ENCODE peak calls at places on chromosome 18, in ten cellular contexts. G is left lung, I is coronary artery, D is breast epithelium, H is H9, Y is fibroblast of lung, E is fibroblast of mammary gland, F is progenitor cell of endocrine pancreas, M is WERI-Rb-1, O is thoracic aorta. R is an unnamed sample.

GRCh38 chr18:63158012-63158631 is 161.4 kb downstream of the BCL2 start:
- DNase-seq in O (no peak), M (no peak), Y (no peak), I (no peak), H (no peak), F (no peak), G (no peak), E (no peak), D (no peak), R (no peak)

GRCh38 chr18:46098616-46098933 is 479 bp upstream of the ATP5F1A start:
- DNase-seq in Y (no peak), H (no peak), E (no peak), O (no peak), D (no peak), F (peak; percentile 30), I (no peak), G (no peak), M (peak; percentile 99), R (no peak)

GRCh38 chr18:24868760-24869237 is 408.4 kb downstream of the HRH4 start:
- DNase-seq in Y (peak; percentile 11), E (peak; percentile 45), O (no peak), D (no peak), H (no peak), G (no peak), M (no peak), I (no peak), F (no peak), R (no peak)

GRCh38 chr18:31197676-31198075 is 35.0 kb upstream of the DSC1 start:
- DNase-seq in G (no peak), O (no peak), I (no peak), F (no peak), Y (peak; percentile 40), E (no peak), D (no peak), H (no peak), M (no peak), R (no peak)

GRCh38 chr18:69567813-69568488 is 167.3 kb downstream of the DOK6 start:
- DNase-seq in M (no peak), F (no peak), I (no peak), Y (no peak), E (no peak), G (peak; percentile 63), H (no peak), O (no peak), D (no peak), R (no peak)

GRCh38 chr18:6752200-6752873 is 22.8 kb downstream of the ARHGAP28 start:
- DNase-seq in Y (peak; percentile 76), G (no peak), O (no peak), F (no peak), I (no peak), E (peak; percentile 54), M (no peak), H (peak; percentile 88), D (no peak), R (peak; percentile 89)

GRCh38 chr18:9984025-9984424 is 70.2 kb downstream of the VAPA start:
- DNase-seq in O (no peak), M (no peak), G (no peak), H (no peak), F (no peak), D (no peak), Y (peak; percentile 7), E (no peak), I (no peak), R (no peak)

GRCh38 chr18:13791181-13791580 is 32.8 kb upstream of the MC5R start:
- DNase-seq in H (no peak), I (no peak), M (no peak), G (no peak), D (no peak), O (no peak), E (peak; percentile 53), Y (peak; percentile 11), F (no peak), R (no peak)

GRCh38 chr18:25310045-25310444 is 41.9 kb downstream of the ZNF521 start:
- DNase-seq in G (no peak), Y (peak; percentile 83), I (no peak), F (no peak), D (no peak), M (no peak), O (no peak), E (peak; percentile 89), H (no peak), R (peak; percentile 72)

GRCh38 chr18:30971338-30971956 is 71.1 kb downstream of the DSC3 start:
- DNase-seq in H (no peak), M (no peak), D (no peak), Y (peak; percentile 9), O (no peak), I (no peak), G (no peak), E (peak; percentile 33), F (no peak), R (peak; percentile 53)

GRCh38 chr18:9417081-9417841 is 58.1 kb upstream of the RALBP1 start:
- DNase-seq in O (no peak), D (no peak), Y (peak; percentile 89), F (no peak), I (no peak), M (no peak), G (peak; percentile 65), E (peak; percentile 31), H (no peak), R (peak; percentile 73)

GRCh38 chr18:7415081-7415894 is 151.8 kb upstream of the PTPRM start:
- DNase-seq in F (no peak), Y (no peak), D (no peak), H (no peak), E (peak; percentile 20), I (no peak), M (peak; percentile 57), G (no peak), O (no peak), R (peak; percentile 20)

GRCh38 chr18:31162825-31163435 is at the start of gene DSC1:
- DNase-seq in G (no peak), E (no peak), I (no peak), Y (no peak), H (no peak), O (no peak), D (no peak), F (no peak), M (no peak), R (no peak)

GRCh38 chr18:10013621-10014543 is 100.1 kb downstream of the VAPA start:
- DNase-seq in Y (no peak), E (no peak), H (no peak), I (no peak), D (no peak), G (no peak), M (no peak), F (no peak), O (no peak), R (no peak)

GRCh38 chr18:23114171-23114881 is 21.0 kb upstream of the CABLES1 start:
- DNase-seq in M (no peak), H (no peak), Y (no peak), F (no peak), G (no peak), D (no peak), O (no peak), I (no peak), E (peak; percentile 73), R (no peak)

GRCh38 chr18:2400701-2401191 is 170.6 kb downstream of the METTL4 start:
- DNase-seq in H (no peak), F (no peak), Y (peak; percentile 9), O (no peak), G (no peak), M (no peak), E (peak; percentile 7), D (no peak), I (no peak), R (no peak)

GRCh38 chr18:74896390-74896991 is 298.8 kb downstream of the ZNF407 start:
- DNase-seq in D (no peak), E (peak; percentile 12), I (no peak), O (no peak), H (peak; percentile 68), G (peak; percentile 43), M (peak; percentile 77), F (no peak), Y (no peak), R (peak; percentile 41)

GRCh38 chr18:23281626-23282436 is 146.5 kb downstream of the CABLES1 start:
- DNase-seq in H (peak; percentile 70), D (peak; percentile 71), O (no peak), Y (peak; percentile 61), E (no peak), F (no peak), M (peak; percentile 33), I (no peak), G (no peak), R (peak; percentile 56)

GRCh38 chr18:50659091-50660003 is 99.5 kb downstream of the MAPK4 start:
- DNase-seq in F (no peak), M (peak; percentile 77), O (no peak), H (no peak), E (peak; percentile 46), D (no peak), Y (peak; percentile 7), I (peak; percentile 74), G (no peak), R (peak; percentile 76)

GRCh38 chr18:48410095-48410920 is 1.1 kb upstream of the ZBTB7C start:
- DNase-seq in E (peak; percentile 73), D (peak; percentile 92), G (peak; percentile 96), H (peak; percentile 92), F (peak; percentile 89), Y (peak; percentile 82), I (peak; percentile 95), O (peak; percentile 76), M (peak; percentile 96), R (peak; percentile 88)
- TF ChIP-seq CTCF in E (no peak), D (peak; percentile 31), G (no peak), H (peak; percentile 35), F (peak; percentile 35), Y (no peak), I (no peak), O (no peak), M (peak; percentile 12), R (no peak)

GRCh38 chr18:79964330-79965118 is at the start of gene HSBP1L1:
- DNase-seq in Y (peak; percentile 37), M (peak; percentile 87), D (peak; percentile 84), F (peak; percentile 76), I (peak; percentile 69), O (no peak), G (peak; percentile 95), H (peak; percentile 75), E (peak; percentile 28), R (no peak)
- TF ChIP-seq CTCF in Y (peak; percentile 27), M (peak; percentile 48), D (no peak), F (peak; percentile 47), I (no peak), O (peak; percentile 27), G (peak; percentile 25), H (peak; percentile 40), E (no peak), R (peak; percentile 17)

DNA sequence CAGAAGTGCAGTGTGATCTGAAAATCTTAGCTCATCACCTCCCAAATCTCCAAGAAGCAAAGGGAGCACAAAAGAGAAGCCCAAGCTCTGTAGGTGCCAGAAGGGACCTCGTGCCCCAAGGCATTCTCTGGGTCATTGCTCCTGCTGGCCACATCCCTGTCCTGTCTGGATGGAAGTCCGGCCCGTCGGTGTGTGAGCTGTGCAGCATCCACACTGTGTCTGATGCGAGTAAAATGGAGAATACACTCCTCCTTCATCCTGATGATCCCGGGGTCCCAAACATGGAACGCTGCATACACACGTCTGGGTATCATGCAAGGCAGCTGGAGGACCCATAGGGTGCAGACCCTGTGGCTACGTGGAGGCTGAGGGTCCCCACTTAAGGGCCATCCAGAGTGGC is 851.4 kb downstream of the GALR1 start:
- DNase-seq in F (no peak), G (no peak), Y (no peak), M (no peak), E (no peak), D (no peak), O (no peak), H (no peak), I (no peak), R (no peak)
- TF ChIP-seq CTCF in F (no peak), G (no peak), Y (no peak), M (no peak), E (no peak), D (no peak), O (no peak), H (no peak), I (no peak), R (no peak)

GRCh38 chr18:12121175-12122095 is 27.8 kb downstream of the ANKRD62 start:
- DNase-seq in E (peak; percentile 8), H (peak; percentile 65), G (no peak), I (no peak), M (no peak), Y (no peak), D (no peak), F (peak; percentile 15), O (no peak), R (peak; percentile 25)
- TF ChIP-seq CTCF in E (peak; percentile 38), H (peak; percentile 64), G (no peak), I (no peak), M (peak; percentile 43), Y (peak; percentile 34), D (no peak), F (peak; percentile 64), O (no peak), R (peak; percentile 68)

R was measured in choroid plexus epithelial cell.